ENCODE peak calls at places on chromosomes 16 and 17, in seven cellular contexts. A is IMR-90, Y is H1, P is neuronal stem cell, Q is mesenchymal stem cell, N is trophoblast cell, J is mesendoderm. V is an unnamed sample.

GRCh38 chr16:89697161-89697615 is 4.3 kb downstream of the SPATA2L start:
- DNase-seq in A (no peak), Q (no peak), P (no peak), J (no peak), Y (no peak), N (no peak), V (no peak)

GRCh38 chr17:57726213-57726612 is 18.9 kb downstream of the CCDC182 start:
- DNase-seq in J (no peak), Y (no peak), P (no peak), N (no peak), A (no peak), Q (no peak), V (no peak)

GRCh38 chr17:66755101-66755943 is 79.6 kb upstream of the CACNG5 start:
- DNase-seq in Y (no peak), Q (no peak), J (no peak), A (no peak), N (no peak), P (no peak), V (no peak)

GRCh38 chr16:9665851-9666271 is 516.4 kb downstream of the GRIN2A start:
- DNase-seq in N (no peak), J (no peak), Y (no peak), Q (no peak), A (no peak), P (no peak), V (no peak)

GRCh38 chr16:19295393-19295792 is 9.9 kb downstream of the CLEC19A start:
- DNase-seq in J (no peak), Y (no peak), P (no peak), Q (no peak), N (no peak), A (no peak), V (no peak)

GRCh38 chr16:55955845-55956244 is 80.7 kb upstream of the CES5A start:
- DNase-seq in A (no peak), Y (no peak), Q (no peak), P (no peak), J (no peak), N (no peak), V (no peak)

GRCh38 chr17:76159157-76159556 is 18.1 kb upstream of the FOXJ1 start:
- DNase-seq in N (no peak), Y (no peak), P (no peak), A (no peak), J (no peak), Q (no peak), V (no peak)

GRCh38 chr16:46954562-46954961 is 18.9 kb downstream of the DNAJA2 start:
- DNase-seq in Y (no peak), J (no peak), P (no peak), A (no peak), Q (no peak), N (no peak), V (no peak)

DNA sequence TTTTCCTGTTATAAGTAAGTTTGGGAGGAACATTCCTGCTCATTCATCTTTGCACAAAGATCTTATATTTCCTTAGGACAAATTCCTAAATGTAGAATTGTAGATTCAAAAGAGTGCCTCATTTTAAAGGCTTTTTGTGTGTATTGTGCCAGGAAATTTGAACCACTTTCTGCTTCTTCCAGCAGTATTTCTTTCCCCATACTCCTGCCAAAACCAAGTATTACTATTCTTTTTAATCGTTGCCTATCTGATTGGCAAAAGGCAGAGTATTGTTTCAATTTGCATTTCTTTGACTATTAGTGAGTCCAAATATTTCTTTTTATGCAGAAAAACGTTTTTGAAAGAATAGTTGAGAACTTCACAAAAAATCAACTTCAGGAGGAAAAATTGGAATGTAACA is 9.3 kb downstream of the ANKS4B start:
- DNase-seq in Y (no peak), P (no peak), Q (no peak), A (no peak), N (no peak), J (no peak), V (no peak)
- H2AK5ac ChIP-seq in Y (no peak overlapping the region), P (no peak overlapping the region), Q (no peak overlapping the region), A (no peak overlapping the region), N (no peak overlapping the region), J (no peak overlapping the region), V (no peak overlapping the region)

GRCh38 chr17:82787081-82787848 is 35.4 kb downstream of the TBCD start:
- DNase-seq in J (no peak), N (no peak), A (no peak), P (no peak), Q (no peak), Y (no peak), V (no peak)
- H4K8ac ChIP-seq in J (no peak overlapping the region), N (no peak overlapping the region), A (no peak overlapping the region), P (no peak overlapping the region), Q (no peak overlapping the region), Y (no peak overlapping the region), V (no peak overlapping the region)

GRCh38 chr16:2855536-2855935 is 2.4 kb downstream of the PRSS22 start:
- DNase-seq in J (no peak), N (no peak), Q (no peak), Y (no peak), P (no peak), A (no peak), V (no peak)

GRCh38 chr16:2854700-2855309 is 3.2 kb downstream of the PRSS22 start:
- DNase-seq in Y (no peak), J (no peak), A (no peak), N (no peak), Q (no peak), P (no peak), V (no peak)

GRCh38 chr16:2853531-2854073 is 4.4 kb downstream of the PRSS22 start:
- DNase-seq in Q (no peak), J (no peak), P (no peak), A (no peak), Y (no peak), N (no peak), V (no peak)

GRCh38 chr16:2852003-2852730 is 5.8 kb downstream of the PRSS22 start:
- DNase-seq in Y (no peak), Q (no peak), A (no peak), J (no peak), N (no peak), P (no peak), V (no peak)

GRCh38 chr16:2852731-2853507 is 5.1 kb downstream of the PRSS22 start:
- DNase-seq in J (no peak), Q (no peak), Y (no peak), P (no peak), A (no peak), N (no peak), V (no peak)
- H2AK5ac ChIP-seq in J (no peak overlapping the region), Q (no peak overlapping the region), Y (no peak overlapping the region), P (no peak overlapping the region), A (no peak overlapping the region), N (no peak overlapping the region), V (no peak overlapping the region)

DNA sequence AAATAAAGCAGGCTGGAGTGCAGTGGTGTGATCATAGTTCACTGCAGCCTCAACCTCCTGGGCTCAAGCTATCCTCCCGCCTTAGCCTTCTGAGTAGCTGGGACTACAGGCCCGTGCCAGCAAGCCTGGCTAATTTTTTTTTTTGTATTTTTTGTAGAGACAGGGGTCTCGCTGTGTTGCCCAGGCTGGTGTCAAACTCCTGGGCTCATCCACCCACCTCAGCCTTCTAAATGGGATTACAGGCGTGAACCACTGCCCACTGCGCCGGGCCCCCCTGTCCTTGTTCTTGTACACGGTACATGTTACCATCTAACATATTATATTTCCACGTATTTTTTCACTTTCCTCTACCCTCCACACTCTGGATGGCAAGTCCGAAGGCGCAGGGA is 3.1 kb upstream of the CDH3 start:
- DNase-seq in A (no peak), J (no peak), Q (no peak), Y (no peak), N (no peak), P (no peak), V (no peak)
- H4K8ac ChIP-seq in A (no peak overlapping the region), J (no peak overlapping the region), Q (no peak overlapping the region), Y (no peak overlapping the region), N (no peak overlapping the region), P (no peak overlapping the region), V (no peak overlapping the region)

GRCh38 chr16:30474062-30474452 is 1.5 kb downstream of the ITGAL start:
- DNase-seq in J (no peak), Q (no peak), A (no peak), N (no peak), Y (no peak), P (no peak), V (no peak)
- H2AK5ac ChIP-seq in J (no peak overlapping the region), Q (no peak overlapping the region), A (no peak overlapping the region), N (no peak overlapping the region), Y (no peak overlapping the region), P (no peak overlapping the region), V (no peak overlapping the region)

GRCh38 chr16:75005697-75006096 is 6.9 kb downstream of the ZNRF1 start:
- DNase-seq in J (no peak), P (no peak), A (no peak), Y (no peak), N (no peak), Q (no peak), V (no peak)
- H4K8ac ChIP-seq in J (no peak overlapping the region), P (no peak overlapping the region), A (no peak overlapping the region), Y (no peak overlapping the region), N (no peak overlapping the region), Q (no peak overlapping the region), V (no peak overlapping the region)

GRCh38 chr16:1101573-1102332 is 5.7 kb upstream of the C1QTNF8 start:
- DNase-seq in Y (no peak), A (no peak), Q (no peak), P (no peak), N (no peak), J (no peak), V (no peak)

GRCh38 chr16:1099224-1100083 is 3.4 kb upstream of the C1QTNF8 start:
- DNase-seq in A (no peak), N (no peak), P (no peak), Y (no peak), J (peak; percentile 50), Q (no peak), V (no peak)

GRCh38 chr16:1102333-1102700 is 6.3 kb upstream of the C1QTNF8 start:
- DNase-seq in P (no peak), N (no peak), A (no peak), Q (no peak), Y (no peak), J (no peak), V (no peak)

GRCh38 chr16:1100084-1100800 is 4.2 kb upstream of the C1QTNF8 start:
- DNase-seq in A (no peak), Q (no peak), J (no peak), Y (no peak), P (no peak), N (no peak), V (no peak)

DNA sequence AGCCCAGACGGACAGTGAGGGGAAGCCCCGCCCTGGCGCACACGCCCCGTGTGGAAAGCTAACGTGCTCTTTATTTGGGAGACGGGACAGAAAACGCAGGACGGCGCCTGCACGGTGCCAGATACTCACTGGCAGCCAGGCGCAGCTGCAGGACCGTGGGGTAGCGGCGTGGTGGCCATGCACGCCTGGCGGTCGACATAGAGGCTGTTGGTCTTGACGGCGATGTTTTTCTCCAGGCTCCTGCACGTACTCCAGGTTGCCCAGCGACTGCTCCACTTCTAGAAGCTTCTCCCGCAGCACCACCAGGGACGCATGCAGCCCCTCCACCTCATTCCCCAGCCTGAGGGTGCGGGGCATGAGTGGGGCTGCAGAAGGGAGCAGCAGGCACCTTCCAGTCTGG is 5.1 kb upstream of the C1QTNF8 start:
- DNase-seq in Q (no peak), J (no peak), A (no peak), P (no peak), Y (no peak), N (no peak), V (no peak)
- H2AK5ac ChIP-seq in Q (no peak overlapping the region), J (no peak overlapping the region), A (no peak overlapping the region), P (peak overlapping the region; percentile 96), Y (no peak overlapping the region), N (no peak overlapping the region), V (no peak overlapping the region)

DNA sequence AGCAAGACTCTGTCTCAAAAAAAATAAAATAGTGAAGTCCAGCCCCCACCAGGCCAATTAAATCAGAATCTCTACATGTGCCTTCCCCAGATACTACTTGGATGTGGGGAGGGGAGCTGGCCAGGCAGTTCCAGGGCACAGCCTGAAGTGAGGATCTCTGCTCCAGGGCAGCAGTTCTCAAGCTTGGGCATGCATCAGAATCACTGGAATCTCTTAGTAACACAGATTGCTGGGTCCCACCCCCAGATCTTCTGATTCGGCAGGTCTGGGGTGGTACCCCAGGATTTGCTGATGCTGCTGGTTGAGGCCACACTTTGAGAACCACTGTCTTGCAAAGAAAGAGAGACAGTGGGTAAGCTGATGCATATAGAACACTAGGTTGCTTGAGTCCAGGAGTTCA is 8.3 kb upstream of the CDH5 start:
- DNase-seq in J (no peak), Q (no peak), Y (no peak), N (no peak), A (no peak), P (no peak), V (no peak)
- H4K8ac ChIP-seq in J (no peak overlapping the region), Q (no peak overlapping the region), Y (no peak overlapping the region), N (no peak overlapping the region), A (no peak overlapping the region), P (no peak overlapping the region), V (no peak overlapping the region)